ENCODE peak calls at places on chromosomes 6 and 20, in five cellular contexts. One of them, this sample, is unnamed.

GRCh38 chr20:54680872-54681297 is 205.5 kb downstream of the DOK5 start:
- DNase-seq in neural progenitor cell: peak; percentile 75
- DNase-seq in pancreas: peak; percentile 40
- DNase-seq in IMR-90: peak; percentile 35
- DNase-seq in ascending aorta: no peak
- DNase-seq in this sample: no peak

GRCh38 chr6:138795809-138796469 is at the start of gene ECT2L:
- DNase-seq in neural progenitor cell: peak; percentile 81
- DNase-seq in pancreas: peak; percentile 29
- DNase-seq in IMR-90: no peak
- DNase-seq in ascending aorta: peak; percentile 70
- DNase-seq in this sample: peak; percentile 90

GRCh38 chr20:10217517-10218410 is 866 bp upstream of the SNAP25 start:
- DNase-seq in neural progenitor cell: peak; percentile 90
- DNase-seq in pancreas: peak; percentile 22
- DNase-seq in IMR-90: peak; percentile 96
- DNase-seq in ascending aorta: peak; percentile 90
- DNase-seq in this sample: no peak

GRCh38 chr6:158923801-158924498 is 76.1 kb downstream of the RSPH3 start:
- DNase-seq in neural progenitor cell: no peak
- DNase-seq in pancreas: no peak
- DNase-seq in IMR-90: peak; percentile 13
- DNase-seq in ascending aorta: no peak
- DNase-seq in this sample: no peak

GRCh38 chr20:31472395-31473330 is 2.3 kb downstream of the DEFB124 start:
- DNase-seq in neural progenitor cell: no peak
- DNase-seq in pancreas: no peak
- DNase-seq in IMR-90: no peak
- DNase-seq in ascending aorta: no peak
- DNase-seq in this sample: no peak

GRCh38 chr6:6724319-6725119 is 136.0 kb downstream of the LY86 start:
- DNase-seq in neural progenitor cell: peak; percentile 86
- DNase-seq in pancreas: peak; percentile 72
- DNase-seq in IMR-90: peak; percentile 76
- DNase-seq in ascending aorta: no peak
- DNase-seq in this sample: peak; percentile 60

GRCh38 chr6:98036344-98036743 is 753.3 kb upstream of the MMS22L start:
- DNase-seq in neural progenitor cell: peak; percentile 69
- DNase-seq in pancreas: no peak
- DNase-seq in IMR-90: no peak
- DNase-seq in ascending aorta: no peak
- DNase-seq in this sample: no peak

GRCh38 chr6:53624491-53624890 is 41.1 kb downstream of the KLHL31 start:
- DNase-seq in neural progenitor cell: no peak
- DNase-seq in pancreas: no peak
- DNase-seq in IMR-90: no peak
- DNase-seq in ascending aorta: no peak
- DNase-seq in this sample: no peak

GRCh38 chr20:47317127-47317895 is 39.2 kb downstream of the ZMYND8 start:
- DNase-seq in neural progenitor cell: peak; percentile 32
- DNase-seq in pancreas: peak; percentile 38
- DNase-seq in IMR-90: peak; percentile 98
- DNase-seq in ascending aorta: peak; percentile 96
- DNase-seq in this sample: peak; percentile 89

GRCh38 chr20:35791823-35792222 is 20.0 kb downstream of the PHF20 start:
- DNase-seq in neural progenitor cell: no peak
- DNase-seq in pancreas: no peak
- DNase-seq in IMR-90: peak; percentile 93
- DNase-seq in ascending aorta: no peak
- DNase-seq in this sample: no peak

GRCh38 chr6:1636971-1637871 is 27.5 kb downstream of the FOXC1 start:
- DNase-seq in neural progenitor cell: no peak
- DNase-seq in pancreas: no peak
- DNase-seq in IMR-90: peak; percentile 60
- DNase-seq in ascending aorta: no peak
- DNase-seq in this sample: no peak

GRCh38 chr6:142613981-142614380 is 312.2 kb downstream of the ADGRG6 start:
- DNase-seq in neural progenitor cell: no peak
- DNase-seq in pancreas: no peak
- DNase-seq in IMR-90: peak; percentile 1
- DNase-seq in ascending aorta: no peak
- DNase-seq in this sample: no peak

GRCh38 chr20:12201289-12201991 is 283.7 kb downstream of the BTBD3 start:
- DNase-seq in neural progenitor cell: no peak
- DNase-seq in pancreas: no peak
- DNase-seq in IMR-90: peak; percentile 16
- DNase-seq in ascending aorta: no peak
- DNase-seq in this sample: no peak

GRCh38 chr20:8800089-8800488 is 268.8 kb upstream of the PLCB4 start:
- DNase-seq in neural progenitor cell: no peak
- DNase-seq in pancreas: no peak
- DNase-seq in IMR-90: no peak
- DNase-seq in ascending aorta: no peak
- DNase-seq in this sample: no peak

GRCh38 chr6:161266866-161267265 is 7.0 kb downstream of the AGPAT4 start:
- DNase-seq in neural progenitor cell: no peak
- DNase-seq in pancreas: no peak
- DNase-seq in IMR-90: no peak
- DNase-seq in ascending aorta: no peak
- DNase-seq in this sample: no peak

GRCh38 chr6:127148511-127148910 is 30.0 kb downstream of the RSPO3 start:
- DNase-seq in neural progenitor cell: no peak
- DNase-seq in pancreas: no peak
- DNase-seq in IMR-90: no peak
- DNase-seq in ascending aorta: no peak
- DNase-seq in this sample: no peak

GRCh38 chr6:21915707-21916399 is 322.3 kb downstream of the SOX4 start:
- DNase-seq in neural progenitor cell: no peak
- DNase-seq in pancreas: no peak
- DNase-seq in IMR-90: peak; percentile 56
- DNase-seq in ascending aorta: no peak
- DNase-seq in this sample: no peak

GRCh38 chr6:156809034-156809433 is 31.9 kb downstream of the ARID1B start:
- DNase-seq in neural progenitor cell: no peak
- DNase-seq in pancreas: no peak
- DNase-seq in IMR-90: peak; percentile 55
- DNase-seq in ascending aorta: no peak
- DNase-seq in this sample: no peak

GRCh38 chr6:80938131-80938530 is 814.4 kb downstream of the TENT5A start:
- DNase-seq in neural progenitor cell: no peak
- DNase-seq in pancreas: no peak
- DNase-seq in IMR-90: no peak
- DNase-seq in ascending aorta: no peak
- DNase-seq in this sample: no peak

GRCh38 chr6:148144917-148145521 is 197.6 kb upstream of the SASH1 start:
- DNase-seq in neural progenitor cell: peak; percentile 84
- DNase-seq in pancreas: peak; percentile 66
- DNase-seq in IMR-90: peak; percentile 73
- DNase-seq in ascending aorta: peak; percentile 81
- DNase-seq in this sample: peak; percentile 77

GRCh38 chr6:148532698-148533097 is 190.1 kb downstream of the SASH1 start:
- DNase-seq in neural progenitor cell: no peak
- DNase-seq in pancreas: no peak
- DNase-seq in IMR-90: no peak
- DNase-seq in ascending aorta: no peak
- DNase-seq in this sample: no peak

GRCh38 chr6:97294451-97294850 is 11.4 kb upstream of the MMS22L start:
- DNase-seq in neural progenitor cell: no peak
- DNase-seq in pancreas: no peak
- DNase-seq in IMR-90: peak; percentile 79
- DNase-seq in ascending aorta: no peak
- DNase-seq in this sample: no peak

GRCh38 chr6:12228447-12229146 is 61.6 kb upstream of the EDN1 start:
- DNase-seq in neural progenitor cell: no peak
- DNase-seq in pancreas: no peak
- DNase-seq in IMR-90: no peak
- DNase-seq in ascending aorta: no peak
- DNase-seq in this sample: no peak

GRCh38 chr6:37168809-37169457 is 1.0 kb upstream of the PIM1 start:
- DNase-seq in neural progenitor cell: no peak
- DNase-seq in pancreas: no peak
- DNase-seq in IMR-90: no peak
- DNase-seq in ascending aorta: no peak
- DNase-seq in this sample: no peak

GRCh38 chr6:163263998-163264661 is 150.4 kb upstream of the QKI start:
- DNase-seq in neural progenitor cell: peak; percentile 20
- DNase-seq in pancreas: peak; percentile 67
- DNase-seq in IMR-90: no peak
- DNase-seq in ascending aorta: no peak
- DNase-seq in this sample: no peak

GRCh38 chr20:44863661-44864060 is 21.8 kb upstream of the YWHAB start:
- DNase-seq in neural progenitor cell: no peak
- DNase-seq in pancreas: no peak
- DNase-seq in IMR-90: no peak
- DNase-seq in ascending aorta: no peak
- DNase-seq in this sample: no peak

GRCh38 chr6:83153958-83154357 is 39.1 kb downstream of the PGM3 start:
- DNase-seq in neural progenitor cell: no peak
- DNase-seq in pancreas: no peak
- DNase-seq in IMR-90: peak; percentile 53
- DNase-seq in ascending aorta: no peak
- DNase-seq in this sample: no peak

GRCh38 chr20:38164069-38164468 is 1.0 kb downstream of the TGM2 start:
- DNase-seq in neural progenitor cell: no peak
- DNase-seq in pancreas: no peak
- DNase-seq in IMR-90: no peak
- DNase-seq in ascending aorta: no peak
- DNase-seq in this sample: no peak

GRCh38 chr6:28240517-28240916 is 11.6 kb downstream of the ZKSCAN4 start:
- DNase-seq in neural progenitor cell: no peak
- DNase-seq in pancreas: no peak
- DNase-seq in IMR-90: peak; percentile 36
- DNase-seq in ascending aorta: no peak
- DNase-seq in this sample: no peak

GRCh38 chr6:141464490-141464889 is 668.2 kb upstream of the GJE1 start:
- DNase-seq in neural progenitor cell: no peak
- DNase-seq in pancreas: no peak
- DNase-seq in IMR-90: peak; percentile 35
- DNase-seq in ascending aorta: no peak
- DNase-seq in this sample: no peak

DNA sequence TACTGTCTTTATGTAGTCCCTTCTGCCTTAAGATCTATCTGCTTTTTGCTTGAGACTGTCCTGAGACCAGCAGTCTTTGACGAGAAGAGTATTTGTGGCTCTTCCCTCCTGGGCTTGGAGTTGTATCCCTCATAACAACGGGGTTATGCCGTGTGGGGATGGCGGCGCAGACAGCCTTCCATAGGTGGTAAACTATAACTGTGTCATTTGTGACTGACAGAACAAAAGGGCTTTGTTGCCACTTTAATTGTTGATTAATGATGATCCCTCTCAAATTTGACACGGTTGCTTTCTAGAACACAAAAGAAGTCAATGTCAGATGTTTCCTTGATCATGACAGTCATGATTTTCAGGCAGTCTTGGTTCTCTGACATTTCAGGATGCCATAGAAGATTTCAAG is 196.6 kb downstream of the JARID2 start:
- DNase-seq in neural progenitor cell: no peak
- DNase-seq in pancreas: no peak
- DNase-seq in IMR-90: no peak
- DNase-seq in ascending aorta: no peak
- DNase-seq in this sample: no peak
- H3K4me1 ChIP-seq in neural progenitor cell: peaks cover 75% of the 10 kb centered on the region
- H3K4me1 ChIP-seq in pancreas: peaks cover 15% of the 10 kb centered on the region
- H3K4me1 ChIP-seq in IMR-90: peaks cover 19% of the 10 kb centered on the region
- H3K4me1 ChIP-seq in ascending aorta: no peaks in the 10 kb centered on the region
- H3K4me1 ChIP-seq in this sample: no peaks in the 10 kb centered on the region

GRCh38 chr6:169224185-169224695 is 29.4 kb downstream of the THBS2 start:
- DNase-seq in neural progenitor cell: no peak
- DNase-seq in pancreas: no peak
- DNase-seq in IMR-90: peak; percentile 92
- DNase-seq in ascending aorta: no peak
- DNase-seq in this sample: no peak
- H3K4me1 ChIP-seq in neural progenitor cell: no peaks in the 10 kb centered on the region
- H3K4me1 ChIP-seq in pancreas: no peaks in the 10 kb centered on the region
- H3K4me1 ChIP-seq in IMR-90: peaks cover 7% of the 10 kb centered on the region
- H3K4me1 ChIP-seq in ascending aorta: no peaks in the 10 kb centered on the region
- H3K4me1 ChIP-seq in this sample: no peaks in the 10 kb centered on the region

GRCh38 chr6:5517781-5518180 is 256.5 kb downstream of the FARS2 start:
- DNase-seq in neural progenitor cell: no peak
- DNase-seq in pancreas: no peak
- DNase-seq in IMR-90: no peak
- DNase-seq in ascending aorta: no peak
- DNase-seq in this sample: no peak
- H3K4me1 ChIP-seq in neural progenitor cell: no peaks in the 10 kb centered on the region
- H3K4me1 ChIP-seq in pancreas: no peaks in the 10 kb centered on the region
- H3K4me1 ChIP-seq in IMR-90: no peaks in the 10 kb centered on the region
- H3K4me1 ChIP-seq in ascending aorta: no peaks in the 10 kb centered on the region
- H3K4me1 ChIP-seq in this sample: no peaks in the 10 kb centered on the region

GRCh38 chr20:24786646-24787045 is 162.4 kb upstream of the CST7 start:
- DNase-seq in neural progenitor cell: no peak
- DNase-seq in pancreas: no peak
- DNase-seq in IMR-90: no peak
- DNase-seq in ascending aorta: no peak
- DNase-seq in this sample: no peak

GRCh38 chr20:24786096-24786495 is 163.0 kb upstream of the CST7 start:
- DNase-seq in neural progenitor cell: no peak
- DNase-seq in pancreas: no peak
- DNase-seq in IMR-90: no peak
- DNase-seq in ascending aorta: no peak
- DNase-seq in this sample: no peak

GRCh38 chr20:24787071-24787470 is 162.0 kb upstream of the CST7 start:
- DNase-seq in neural progenitor cell: no peak
- DNase-seq in pancreas: no peak
- DNase-seq in IMR-90: no peak
- DNase-seq in ascending aorta: no peak
- DNase-seq in this sample: no peak

GRCh38 chr20:24789877-24790276 is 159.2 kb upstream of the CST7 start:
- DNase-seq in neural progenitor cell: no peak
- DNase-seq in pancreas: no peak
- DNase-seq in IMR-90: no peak
- DNase-seq in ascending aorta: no peak
- DNase-seq in this sample: no peak

GRCh38 chr20:24787621-24788020 is 161.4 kb upstream of the CST7 start:
- DNase-seq in neural progenitor cell: no peak
- DNase-seq in pancreas: no peak
- DNase-seq in IMR-90: no peak
- DNase-seq in ascending aorta: no peak
- DNase-seq in this sample: no peak
- H3K4me1 ChIP-seq in neural progenitor cell: no peaks in the 10 kb centered on the region
- H3K4me1 ChIP-seq in pancreas: no peaks in the 10 kb centered on the region
- H3K4me1 ChIP-seq in IMR-90: no peaks in the 10 kb centered on the region
- H3K4me1 ChIP-seq in ascending aorta: no peaks in the 10 kb centered on the region
- H3K4me1 ChIP-seq in this sample: no peaks in the 10 kb centered on the region

This sample was measured in breast epithelium.